ENCODE peak calls at places on chromosomes 1 and 21, in seven cellular contexts. G, H, N, Y, F, B and K are unnamed samples.

GRCh38 chr1:180888870-180889269 is 23.8 kb upstream of the KIAA1614 start:
- DNase-seq in G (no peak), H (no peak), N (no peak), Y (no peak), F (no peak), B (no peak), K (no peak)

GRCh38 chr1:81571946-81572345 is 228.8 kb upstream of the ADGRL2 start:
- DNase-seq in G (no peak), H (no peak), N (no peak), Y (no peak), F (no peak), B (no peak), K (no peak)

GRCh38 chr1:233639611-233640010 is 25.7 kb downstream of the KCNK1 start:
- DNase-seq in G (no peak), H (no peak), N (peak), Y (no peak), F (no peak), B (no peak), K (no peak)

GRCh38 chr1:150072959-150073358 is 5.4 kb downstream of the VPS45 start:
- DNase-seq in G (peak), H (no peak), N (peak), Y (no peak), F (no peak), B (peak), K (peak)

GRCh38 chr1:167878372-167879160 is 35.4 kb downstream of the ADCY10 start:
- DNase-seq in G (no peak), H (no peak), N (no peak), Y (no peak), F (no peak), B (no peak), K (no peak)

GRCh38 chr1:216566809-216567208 is 143.6 kb upstream of the USH2A start:
- DNase-seq in G (peak), H (no peak), N (peak), Y (no peak), F (no peak), B (no peak), K (no peak)

GRCh38 chr1:224407546-224408293 is 26.9 kb downstream of the WDR26 start:
- DNase-seq in G (no peak), H (no peak), N (peak), Y (no peak), F (no peak), B (peak), K (no peak)

GRCh38 chr1:13749543-13750307 is 49.7 kb downstream of the PRDM2 start:
- DNase-seq in G (peak), H (peak), N (peak), Y (no peak), F (no peak), B (no peak), K (no peak)

GRCh38 chr1:207818971-207819451 is 67.2 kb downstream of the CD46 start:
- DNase-seq in G (no peak), H (no peak), N (no peak), Y (no peak), F (no peak), B (no peak), K (no peak)

GRCh38 chr1:203349757-203350522 is 982 bp downstream of the FMOD start:
- DNase-seq in G (no peak), H (no peak), N (no peak), Y (no peak), F (no peak), B (no peak), K (no peak)

GRCh38 chr1:199197695-199198094 is 558.9 kb downstream of the PTPRC start:
- DNase-seq in G (no peak), H (no peak), N (no peak), Y (no peak), F (no peak), B (no peak), K (no peak)

GRCh38 chr1:89047734-89048133 is 17.3 kb downstream of the GBP1 start:
- DNase-seq in G (no peak), H (no peak), N (peak), Y (no peak), F (no peak), B (no peak), K (no peak)

GRCh38 chr1:200628223-200628868 is 7.8 kb upstream of the KIF14 start:
- DNase-seq in G (no peak), H (no peak), N (no peak), Y (peak), F (no peak), B (no peak), K (no peak)

GRCh38 chr1:47471163-47471562 is 33.3 kb downstream of the FOXD2 start:
- DNase-seq in G (no peak), H (no peak), N (no peak), Y (no peak), F (peak), B (no peak), K (no peak)

GRCh38 chr21:45332415-45332814 is 44.7 kb upstream of the POFUT2 start:
- DNase-seq in G (no peak), H (no peak), N (no peak), Y (no peak), F (no peak), B (no peak), K (no peak)

GRCh38 chr21:43686811-43687565 is 27.6 kb downstream of the RRP1B start:
- DNase-seq in G (no peak), H (no peak), N (no peak), Y (no peak), F (no peak), B (no peak), K (no peak)

GRCh38 chr1:156964431-156964830 is 44.0 kb downstream of the LRRC71 start:
- DNase-seq in G (no peak), H (no peak), N (no peak), Y (no peak), F (peak), B (no peak), K (no peak)

GRCh38 chr1:107401704-107402103 is 260.9 kb downstream of the NTNG1 start:
- DNase-seq in G (no peak), H (no peak), N (no peak), Y (no peak), F (no peak), B (no peak), K (no peak)

GRCh38 chr1:206967096-206967851 is 3.0 kb downstream of the FCAMR start:
- DNase-seq in G (no peak), H (no peak), N (peak), Y (no peak), F (no peak), B (no peak), K (no peak)

GRCh38 chr1:169105434-169106094 is 926 bp upstream of the ATP1B1 start:
- DNase-seq in G (no peak), H (peak), N (no peak), Y (peak), F (no peak), B (no peak), K (peak)

GRCh38 chr1:9826087-9826486 is 2.3 kb upstream of the CLSTN1 start:
- DNase-seq in G (no peak), H (no peak), N (no peak), Y (no peak), F (no peak), B (no peak), K (no peak)

GRCh38 chr1:227899820-227900449 is 47.8 kb downstream of the WNT9A start:
- DNase-seq in G (no peak), H (no peak), N (no peak), Y (peak), F (no peak), B (no peak), K (peak)

GRCh38 chr1:43834280-43835140 is 99.1 kb upstream of the ARTN start:
- DNase-seq in G (no peak), H (peak), N (peak), Y (no peak), F (peak), B (no peak), K (no peak)

GRCh38 chr1:151197863-151198253 is 494 bp upstream of the PIP5K1A start:
- DNase-seq in G (peak), H (peak), N (peak), Y (no peak), F (no peak), B (no peak), K (no peak)

GRCh38 chr1:11790880-11791715 is 14.7 kb downstream of the MTHFR start:
- DNase-seq in G (peak), H (peak), N (peak), Y (no peak), F (peak), B (peak), K (no peak)

GRCh38 chr21:41956926-41957729 is 3.3 kb upstream of the C2CD2 start:
- DNase-seq in G (peak), H (peak), N (peak), Y (no peak), F (peak), B (no peak), K (no peak)

GRCh38 chr1:17347769-17348592 is 24.0 kb upstream of the PADI6 start:
- DNase-seq in G (peak), H (peak), N (peak), Y (no peak), F (no peak), B (peak), K (no peak)

GRCh38 chr1:28058168-28058567 is 30.2 kb downstream of the EYA3 start:
- DNase-seq in G (no peak), H (no peak), N (peak), Y (no peak), F (no peak), B (no peak), K (no peak)

GRCh38 chr1:91400133-91400725 is 4.4 kb downstream of the HFM1 start:
- DNase-seq in G (no peak), H (no peak), N (peak), Y (no peak), F (no peak), B (no peak), K (no peak)

GRCh38 chr1:204065174-204065985 is 7.5 kb upstream of the SOX13 start:
- DNase-seq in G (no peak), H (no peak), N (no peak), Y (no peak), F (no peak), B (no peak), K (no peak)

GRCh38 chr1:155085504-155086181 is 7.0 kb downstream of the EFNA3 start:
- DNase-seq in G (peak), H (peak), N (peak), Y (peak), F (no peak), B (no peak), K (peak)

GRCh38 chr1:108686609-108687313 is 5.3 kb upstream of the PRPF38B start:
- DNase-seq in G (no peak), H (no peak), N (no peak), Y (no peak), F (peak), B (no peak), K (no peak)

GRCh38 chr1:152111515-152111968 is 3.7 kb downstream of the TCHH start:
- DNase-seq in G (peak), H (no peak), N (no peak), Y (no peak), F (no peak), B (no peak), K (no peak)

GRCh38 chr1:4969556-4970129 is 315.2 kb downstream of the AJAP1 start:
- DNase-seq in G (no peak), H (no peak), N (no peak), Y (no peak), F (no peak), B (no peak), K (no peak)